ENCODE peak calls at places on chromosomes 6 and 20, in seven cellular contexts. W is heart right ventricle, C is stomach, F is left lung, P is heart left ventricle, A is AG04450, D is tibial artery. I is an unnamed sample. For H3K27me3, the result is how much of the 10 kb centered on the place peaks cover.

GRCh38 chr20:61840661-61841455 is 224.8 kb downstream of the TAF4 start:
- DNase-seq in F (peak), C (no peak), W (no peak), A (no peak), P (no peak), D (no peak), I (no peak)

GRCh38 chr6:161079566-161080262 is 88.1 kb downstream of the MAP3K4 start:
- DNase-seq in W (no peak), F (no peak), C (no peak), P (no peak), A (peak), D (no peak), I (peak)

GRCh38 chr6:134491473-134491872 is 173.6 kb upstream of the SGK1 start:
- DNase-seq in D (no peak), W (no peak), C (no peak), P (no peak), A (no peak), F (no peak), I (no peak)

GRCh38 chr6:24761193-24761835 is 13.4 kb upstream of the GMNN start:
- DNase-seq in A (no peak), W (no peak), F (no peak), D (no peak), P (no peak), C (no peak), I (no peak)

GRCh38 chr20:18628330-18628941 is 40.6 kb downstream of the DTD1 start:
- DNase-seq in F (peak), D (no peak), P (no peak), A (no peak), W (no peak), C (peak), I (no peak)

GRCh38 chr6:108763931-108764579 is 84.2 kb upstream of the ARMC2 start:
- DNase-seq in C (no peak), A (no peak), F (no peak), W (no peak), P (no peak), D (no peak), I (no peak)

GRCh38 chr6:138945354-138945753 is 42.7 kb downstream of the REPS1 start:
- DNase-seq in D (no peak), P (no peak), W (no peak), A (no peak), F (no peak), C (no peak), I (no peak)

GRCh38 chr6:16846399-16846778 is 85.1 kb upstream of the ATXN1 start:
- DNase-seq in F (no peak), P (no peak), C (no peak), D (no peak), W (no peak), A (no peak), I (no peak)

GRCh38 chr6:104118274-104118673 is 741.4 kb downstream of the HACE1 start:
- DNase-seq in C (no peak), W (no peak), P (no peak), A (no peak), D (no peak), F (no peak), I (no peak)

GRCh38 chr20:29079769-29080690 is 2177.4 kb upstream of the DEFB115 start:
- DNase-seq in A (no peak), W (peak), D (no peak), P (peak), F (peak), C (no peak), I (no peak)

GRCh38 chr6:110731196-110731595 is 84.1 kb downstream of the CDK19 start:
- DNase-seq in C (no peak), W (no peak), A (no peak), D (no peak), P (no peak), F (no peak), I (no peak)

GRCh38 chr20:24164360-24164759 is 175.8 kb upstream of the GGTLC1 start:
- DNase-seq in W (no peak), C (no peak), D (no peak), P (no peak), A (no peak), F (no peak), I (no peak)

GRCh38 chr6:67615796-67616195 is 1019.3 kb upstream of the ADGRB3 start:
- DNase-seq in W (no peak), D (no peak), P (no peak), A (no peak), F (no peak), C (no peak), I (no peak)

GRCh38 chr20:55103188-55103587 is 627.8 kb downstream of the DOK5 start:
- DNase-seq in F (no peak), C (peak), P (no peak), W (no peak), D (no peak), A (no peak), I (no peak)

GRCh38 chr6:106913676-106914280 is 60.8 kb downstream of the CD24 start:
- DNase-seq in D (no peak), F (no peak), P (no peak), A (no peak), W (no peak), C (no peak), I (no peak)

GRCh38 chr6:93416575-93417420 is 2.6 kb downstream of the EPHA7 start:
- DNase-seq in W (peak), D (peak), F (peak), A (no peak), P (peak), C (no peak), I (peak)

GRCh38 chr20:59184880-59185447 is 21.3 kb downstream of the ZNF831 start:
- DNase-seq in W (no peak), P (no peak), C (no peak), D (peak), A (no peak), F (no peak), I (no peak)

GRCh38 chr6:144546807-144547206 is 261.7 kb downstream of the UTRN start:
- DNase-seq in D (no peak), F (no peak), W (no peak), C (no peak), A (no peak), P (no peak), I (no peak)

GRCh38 chr6:144547409-144547808 is 262.3 kb downstream of the UTRN start:
- DNase-seq in D (no peak), C (no peak), P (no peak), A (no peak), W (no peak), F (no peak), I (no peak)

GRCh38 chr6:144548525-144548924 is 263.4 kb downstream of the UTRN start:
- DNase-seq in A (no peak), C (no peak), F (no peak), P (no peak), D (no peak), W (no peak), I (no peak)

GRCh38 chr6:144544266-144544830 is 259.2 kb downstream of the UTRN start:
- DNase-seq in W (no peak), C (no peak), D (no peak), P (no peak), A (no peak), F (no peak), I (no peak)

GRCh38 chr6:144543006-144543871 is 258.1 kb downstream of the UTRN start:
- DNase-seq in F (no peak), P (no peak), D (no peak), C (no peak), A (no peak), W (no peak), I (no peak)
- H3K27me3 ChIP-seq in F (under half), P (under half), D (under half), C (under half), A (under half), W (under half), I (under half)

GRCh38 chr6:42104095-42104806 is 38.2 kb downstream of the C6orf132 start:
- DNase-seq in D (no peak), F (peak), A (no peak), W (peak), P (peak), C (peak), I (no peak)

GRCh38 chr6:42106663-42107023 is 35.8 kb downstream of the C6orf132 start:
- DNase-seq in D (no peak), W (no peak), C (no peak), A (no peak), P (no peak), F (no peak), I (no peak)

GRCh38 chr6:42103753-42104094 is 38.7 kb downstream of the C6orf132 start:
- DNase-seq in F (no peak), P (no peak), C (no peak), W (no peak), D (no peak), A (no peak), I (no peak)

GRCh38 chr6:42105714-42106662 is 36.4 kb downstream of the C6orf132 start:
- DNase-seq in F (no peak), W (no peak), D (no peak), P (no peak), A (no peak), C (no peak), I (no peak)

DNA sequence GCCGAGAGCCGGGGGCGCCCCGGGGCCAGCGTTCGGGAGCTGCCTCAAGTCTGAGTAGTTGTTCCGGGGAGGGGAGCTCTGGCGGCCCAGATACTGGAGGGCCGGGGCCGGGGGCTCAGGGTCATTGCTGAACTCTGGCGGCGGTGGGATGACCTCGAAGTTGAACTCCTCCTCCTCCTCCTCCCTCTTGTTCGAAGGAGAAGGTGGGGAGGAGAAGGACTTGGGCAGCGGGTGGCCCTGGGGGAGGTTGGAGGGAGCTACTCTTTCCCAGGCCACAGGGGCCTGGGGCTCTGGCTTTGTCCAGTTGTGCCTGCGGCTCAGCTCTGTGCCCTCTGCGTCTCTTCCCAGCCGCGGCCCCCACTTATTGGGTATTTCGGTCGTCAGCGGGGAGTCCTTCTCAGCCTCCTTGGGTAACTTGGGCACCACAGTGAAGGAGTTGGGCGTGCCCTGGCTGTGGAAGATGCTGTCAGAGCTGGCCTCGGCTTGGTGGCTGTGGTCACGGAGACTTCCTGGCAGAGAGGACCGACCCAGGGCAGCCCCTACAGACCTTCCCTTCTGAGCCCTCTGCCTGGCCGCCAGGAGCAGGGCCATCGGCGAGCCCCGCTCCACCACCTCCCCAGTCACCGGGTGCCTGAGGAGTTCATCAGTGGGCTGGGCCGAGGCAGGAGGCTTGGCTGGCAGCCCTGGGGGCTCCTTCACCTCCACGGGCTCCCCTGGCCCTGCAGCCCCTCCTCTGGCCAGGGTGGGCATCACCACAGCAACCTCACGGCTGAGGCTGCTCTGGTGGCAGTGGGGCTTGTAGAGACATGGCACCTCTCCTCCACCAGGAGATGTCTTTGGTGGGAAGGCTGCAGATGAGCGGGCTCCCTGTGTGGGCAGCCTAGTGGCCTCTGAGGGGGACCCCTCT is 37.4 kb downstream of the C6orf132 start:
- DNase-seq in A (no peak), D (no peak), W (no peak), P (no peak), C (no peak), F (no peak), I (no peak)
- H3K4me3 ChIP-seq in A (no peak), D (peak), W (peak), P (peak), C (peak), F (peak), I (peak)

DNA sequence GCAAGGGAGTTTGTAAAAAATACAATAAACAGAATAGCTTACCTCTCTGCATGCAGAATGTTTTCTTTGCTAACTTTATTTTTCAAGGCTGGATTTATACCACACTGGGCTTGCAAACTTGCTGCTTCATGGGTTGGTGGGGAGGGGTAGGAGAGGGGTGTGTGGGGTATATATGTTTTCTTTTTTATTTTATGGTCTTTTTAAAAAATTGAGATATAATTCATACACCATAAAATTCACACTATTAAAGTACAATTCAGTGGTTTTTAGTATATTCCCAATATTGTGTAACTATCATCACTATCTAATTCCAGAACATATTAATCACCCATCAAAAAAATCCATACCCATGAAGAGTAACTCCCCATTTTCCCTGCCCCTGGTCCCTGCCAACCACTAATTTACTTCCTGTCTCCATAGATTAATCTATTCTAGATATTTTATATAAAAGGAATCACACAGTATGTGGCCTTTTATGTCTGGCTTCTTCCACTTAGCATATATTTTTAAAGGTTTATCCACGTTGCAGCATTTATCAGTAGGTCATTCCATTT is 14.3 kb upstream of the TRPC4AP start:
- DNase-seq in A (no peak), W (no peak), P (no peak), D (no peak), C (no peak), F (no peak), I (no peak)
- H3K27me3 ChIP-seq in A (under half), W (under half), P (under half), D (under half), C (under half), F (under half), I (under half)

GRCh38 chr6:31847276-31847978 is 15.2 kb downstream of the NEU1 start:
- DNase-seq in D (no peak), F (no peak), W (no peak), P (no peak), A (no peak), C (no peak), I (no peak)

GRCh38 chr6:31850765-31851484 is 11.7 kb downstream of the NEU1 start:
- DNase-seq in F (no peak), W (no peak), C (no peak), A (no peak), D (no peak), P (no peak), I (no peak)

DNA sequence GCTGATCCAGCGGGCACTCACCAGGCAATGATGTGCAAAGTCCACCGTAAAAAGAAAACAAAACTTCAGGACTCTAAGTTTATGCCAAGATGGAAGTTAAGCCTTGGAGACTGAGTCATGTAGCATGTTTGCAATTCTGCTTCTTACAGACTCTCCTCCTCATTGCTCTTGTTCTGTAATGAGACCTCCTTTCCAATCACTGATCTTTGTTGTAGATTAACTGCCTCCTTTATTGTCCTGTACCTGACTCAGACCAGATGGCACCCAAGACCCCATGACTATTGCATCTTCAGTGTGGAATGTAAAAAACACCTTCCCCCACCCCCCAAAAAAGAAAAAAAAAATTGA is 11.2 kb downstream of the NEU1 start:
- DNase-seq in C (no peak), W (no peak), D (no peak), A (no peak), F (no peak), P (no peak), I (no peak)
- H3K4me3 ChIP-seq in C (no peak), W (no peak), D (no peak), A (no peak), F (no peak), P (no peak), I (no peak)

GRCh38 chr20:10315138-10315537 is 96.5 kb downstream of the SNAP25 start:
- DNase-seq in C (no peak), F (no peak), P (no peak), W (no peak), D (no peak), A (no peak), I (no peak)
- H3K27me3 ChIP-seq in C (under half), F (under half), P (under half), W (under half), D (under half), A (under half), I (under half)

DNA sequence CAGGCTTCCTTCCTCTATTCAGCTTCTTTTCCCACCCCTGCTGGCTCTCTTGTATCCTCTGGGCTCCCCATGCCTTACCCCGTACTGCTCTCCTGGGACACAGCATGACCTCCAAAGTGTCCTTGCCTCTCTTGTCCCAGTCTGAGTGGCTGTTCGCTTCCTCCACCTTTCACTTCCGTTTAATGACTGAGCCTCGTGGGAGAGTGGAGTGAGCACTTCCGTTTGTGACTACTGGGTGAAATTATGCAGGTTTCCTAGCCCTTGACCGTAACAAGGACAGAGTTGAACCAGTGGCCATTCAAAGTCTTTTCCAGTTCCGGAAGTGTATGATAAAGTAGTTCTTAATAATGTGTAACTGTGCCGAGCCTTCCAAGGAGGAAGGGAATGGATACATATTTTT is 109.2 kb downstream of the ARID1B start:
- DNase-seq in C (peak), P (peak), F (no peak), W (peak), D (no peak), A (no peak), I (no peak)
- H3K4me3 ChIP-seq in C (no peak), P (no peak), F (no peak), W (no peak), D (no peak), A (no peak), I (no peak)

DNA sequence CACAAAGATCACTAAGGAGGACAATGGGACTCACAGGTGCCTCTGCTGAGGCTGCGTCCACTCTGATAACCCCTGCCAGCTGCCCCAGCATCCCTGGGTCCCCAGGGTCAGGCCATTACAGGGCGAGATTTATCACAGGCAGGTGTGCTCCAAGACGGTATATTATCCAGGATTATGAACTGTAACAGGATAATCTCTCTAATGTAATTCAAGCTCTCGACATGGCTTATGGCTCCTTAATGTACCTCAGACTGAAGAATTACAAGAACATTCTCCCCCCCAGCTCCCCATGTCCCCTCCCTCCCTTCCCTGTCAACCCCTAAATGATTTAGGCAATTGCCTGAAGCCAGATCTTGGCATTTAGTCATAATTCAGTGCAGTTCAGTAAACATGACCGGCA is 86.7 kb downstream of the NCR2 start:
- DNase-seq in A (no peak), P (no peak), D (no peak), C (no peak), W (no peak), F (no peak), I (no peak)
- H3K27me3 ChIP-seq in A (half or more), P (under half), D (under half), C (under half), W (under half), F (under half), I (under half)

GRCh38 chr6:1381397-1382330 is 7.7 kb upstream of the FOXF2 start:
- DNase-seq in F (peak), C (peak), A (no peak), W (peak), D (no peak), P (no peak), I (peak)
- H3K4me3 ChIP-seq in F (peak), C (peak), A (peak), W (peak), D (no peak), P (peak), I (peak)

GRCh38 chr20:57677323-57677982 is 32.4 kb downstream of the PMEPA1 start:
- DNase-seq in A (no peak), C (no peak), F (no peak), W (no peak), D (no peak), P (no peak), I (no peak)

GRCh38 chr20:57675773-57676172 is 34.0 kb downstream of the PMEPA1 start:
- DNase-seq in D (no peak), F (no peak), A (no peak), C (no peak), W (no peak), P (no peak), I (no peak)

GRCh38 chr20:57679113-57679512 is 30.7 kb downstream of the PMEPA1 start:
- DNase-seq in P (no peak), F (no peak), C (no peak), W (no peak), D (no peak), A (no peak), I (no peak)

GRCh38 chr20:57678340-57678739 is 31.5 kb downstream of the PMEPA1 start:
- DNase-seq in W (peak), P (no peak), C (no peak), A (no peak), F (no peak), D (no peak), I (peak)

GRCh38 chr20:57676517-57677322 is 33.1 kb downstream of the PMEPA1 start:
- DNase-seq in P (no peak), A (no peak), D (no peak), C (no peak), F (no peak), W (no peak), I (no peak)
- H3K27me3 ChIP-seq in P (under half), A (under half), D (under half), C (under half), F (under half), W (under half), I (under half)

I was measured in dorsolateral prefrontal cortex.